ENCODE peak calls at places on chromosomes 13 and 19, in five cellular contexts. Y is psoas muscle, T is GM23338, R is left ventricle myocardium inferior, K is IMR-90. W is an unnamed sample.
A peak's percentile ranks its signal among the peaks of the same experiment; 100 is the strongest.

GRCh38 chr19:42443944-42444398 is 1.2 kb upstream of the CXCL17 start:
- DNase-seq in K (no peak), T (no peak), Y (no peak), R (no peak), W (no peak)

GRCh38 chr19:21698215-21698614 is 69.2 kb downstream of the ZNF100 start:
- DNase-seq in K (peak; percentile 1), T (peak; percentile 74), Y (no peak), R (no peak), W (peak; percentile 62)

GRCh38 chr13:112443191-112444000 is 67.2 kb downstream of the SPACA7 start:
- DNase-seq in Y (peak; percentile 42), T (peak; percentile 69), R (no peak), K (no peak), W (peak; percentile 24)

GRCh38 chr19:14517446-14517839 is 754 bp downstream of the DNAJB1 start:
- DNase-seq in T (no peak), K (peak; percentile 28), Y (no peak), R (no peak), W (peak; percentile 65)

GRCh38 chr13:110409581-110409992 is 102.5 kb downstream of the COL4A2 start:
- DNase-seq in R (no peak), K (peak; percentile 68), T (no peak), Y (no peak), W (no peak)

GRCh38 chr13:93700115-93700514 is 473.5 kb downstream of the GPC6 start:
- DNase-seq in T (no peak), K (peak; percentile 79), Y (no peak), R (no peak), W (peak; percentile 61)

GRCh38 chr19:42111811-42112210 is 20.4 kb downstream of the POU2F2 start:
- DNase-seq in K (peak; percentile 52), R (no peak), T (no peak), Y (no peak), W (no peak)

GRCh38 chr13:112464720-112465119 is 88.6 kb downstream of the SPACA7 start:
- DNase-seq in R (no peak), K (no peak), T (no peak), Y (no peak), W (no peak)

GRCh38 chr13:57627663-57628062 is 3.9 kb upstream of the PCDH17 start:
- DNase-seq in Y (no peak), R (no peak), T (peak; percentile 51), K (peak; percentile 2), W (peak; percentile 35)

GRCh38 chr19:8484331-8484894 is 18.0 kb downstream of the PRAM1 start:
- DNase-seq in Y (peak; percentile 62), T (no peak), R (peak; percentile 46), K (no peak), W (no peak)

GRCh38 chr13:94558721-94559120 is 37.2 kb downstream of the TGDS start:
- DNase-seq in K (no peak), T (peak; percentile 29), Y (no peak), R (no peak), W (no peak)

GRCh38 chr13:95714142-95714832 is 37.3 kb downstream of the DNAJC3 start:
- DNase-seq in T (no peak), R (no peak), K (peak; percentile 89), Y (no peak), W (peak; percentile 62)

GRCh38 chr19:39870171-39870971 is 24.2 kb upstream of the FBL start:
- DNase-seq in K (no peak), Y (no peak), T (peak; percentile 91), R (no peak), W (no peak)

GRCh38 chr19:54208784-54209057 is 8.1 kb downstream of the RPS9 start:
- DNase-seq in K (no peak), Y (no peak), R (no peak), T (peak; percentile 38), W (no peak)

GRCh38 chr13:29546662-29547061 is 48.8 kb downstream of the SLC7A1 start:
- DNase-seq in K (no peak), Y (no peak), T (no peak), R (no peak), W (no peak)

GRCh38 chr19:18607222-18608101 is 863 bp upstream of the CRLF1 start:
- DNase-seq in Y (peak; percentile 72), K (no peak), R (no peak), T (peak; percentile 65), W (peak; percentile 21)

GRCh38 chr19:35264281-35265125 is 4.3 kb upstream of the USF2 start:
- DNase-seq in K (no peak), Y (peak; percentile 50), R (no peak), T (no peak), W (no peak)

GRCh38 chr13:24261566-24261965 is 47.8 kb upstream of the C1QTNF9 start:
- DNase-seq in K (no peak), T (no peak), Y (no peak), R (no peak), W (no peak)

GRCh38 chr19:34662919-34663318 is 14.0 kb downstream of the SCGB2B2 start:
- DNase-seq in K (no peak), Y (no peak), R (no peak), T (peak; percentile 90), W (peak; percentile 45)

GRCh38 chr13:40910324-40911050 is 108.6 kb downstream of the ELF1 start:
- DNase-seq in Y (no peak), R (no peak), T (no peak), K (peak; percentile 55), W (peak; percentile 26)

GRCh38 chr19:27773318-27774094 is 1439.4 kb downstream of the UQCRFS1 start:
- DNase-seq in Y (no peak), R (no peak), T (no peak), K (no peak), W (no peak)

GRCh38 chr19:3370728-3371591 is 4.6 kb downstream of the NFIC start:
- DNase-seq in K (no peak), R (no peak), Y (peak; percentile 56), T (no peak), W (no peak)
- H3K4me3 ChIP-seq in K (no peak overlapping the region), R (peak overlapping the region; percentile 89), Y (peak overlapping the region; percentile 85), T (peak overlapping the region; percentile 52), W (peak overlapping the region; percentile 93)

GRCh38 chr19:45099465-45100201 is 6.7 kb downstream of the PPP1R37 start:
- DNase-seq in T (no peak), K (peak; percentile 46), Y (peak; percentile 70), R (no peak), W (no peak)

GRCh38 chr19:45101796-45102195 is 8.8 kb downstream of the PPP1R37 start:
- DNase-seq in Y (no peak), T (no peak), R (no peak), K (no peak), W (no peak)

GRCh38 chr19:45098521-45099464 is 5.8 kb downstream of the PPP1R37 start:
- DNase-seq in R (peak; percentile 45), K (peak; percentile 45), T (no peak), Y (peak; percentile 74), W (no peak)

GRCh38 chr19:45100797-45101196 is 7.8 kb downstream of the PPP1R37 start:
- DNase-seq in Y (no peak), K (peak; percentile 69), T (no peak), R (no peak), W (no peak)

DNA sequence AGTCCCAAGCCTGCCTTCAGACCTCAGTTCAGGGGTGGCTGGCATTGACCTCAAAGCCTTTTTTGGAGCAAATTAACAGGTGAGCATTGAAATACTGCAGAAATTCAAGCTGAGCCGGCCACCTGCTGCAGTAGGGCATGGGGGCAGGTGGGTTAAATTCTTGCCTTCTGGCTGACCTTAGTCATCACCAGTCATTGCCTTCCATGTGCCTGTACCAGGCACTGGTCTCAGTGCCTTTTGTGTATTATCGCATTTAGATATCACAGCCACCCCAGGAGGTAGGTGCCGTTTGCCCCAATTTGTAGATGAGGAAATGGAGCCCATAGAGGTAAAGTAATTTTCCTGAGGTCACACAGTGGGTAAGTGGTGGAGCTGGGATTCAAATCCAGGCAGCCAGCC is 7.2 kb downstream of the PPP1R37 start:
- DNase-seq in K (no peak), Y (no peak), T (no peak), R (no peak), W (no peak)
- H3K4me1 ChIP-seq in K (peaks cover 39% of the 10 kb centered on the region), Y (peaks cover 95% of the 10 kb centered on the region), T (peaks cover 17% of the 10 kb centered on the region), R (peaks cover 95% of the 10 kb centered on the region), W (peaks cover 43% of the 10 kb centered on the region)

GRCh38 chr19:49929121-49929610 is at the start of the genes ATF5 and NUP62:
- DNase-seq in Y (peak; percentile 95), R (peak; percentile 90), K (peak; percentile 75), T (peak; percentile 85), W (peak; percentile 92)

GRCh38 chr19:49926520-49926919 is 2.5 kb upstream of the ATF5 start:
- DNase-seq in Y (no peak), T (no peak), R (no peak), K (no peak), W (no peak)

GRCh38 chr19:49929611-49930482 is 543 bp upstream of the NUP62 start:
- DNase-seq in R (peak; percentile 90), K (peak; percentile 97), Y (peak; percentile 95), T (peak; percentile 98), W (peak; percentile 98)

GRCh38 chr19:49925486-49925885 is 3.5 kb upstream of the ATF5 start:
- DNase-seq in K (no peak), Y (no peak), R (no peak), T (no peak), W (no peak)

DNA sequence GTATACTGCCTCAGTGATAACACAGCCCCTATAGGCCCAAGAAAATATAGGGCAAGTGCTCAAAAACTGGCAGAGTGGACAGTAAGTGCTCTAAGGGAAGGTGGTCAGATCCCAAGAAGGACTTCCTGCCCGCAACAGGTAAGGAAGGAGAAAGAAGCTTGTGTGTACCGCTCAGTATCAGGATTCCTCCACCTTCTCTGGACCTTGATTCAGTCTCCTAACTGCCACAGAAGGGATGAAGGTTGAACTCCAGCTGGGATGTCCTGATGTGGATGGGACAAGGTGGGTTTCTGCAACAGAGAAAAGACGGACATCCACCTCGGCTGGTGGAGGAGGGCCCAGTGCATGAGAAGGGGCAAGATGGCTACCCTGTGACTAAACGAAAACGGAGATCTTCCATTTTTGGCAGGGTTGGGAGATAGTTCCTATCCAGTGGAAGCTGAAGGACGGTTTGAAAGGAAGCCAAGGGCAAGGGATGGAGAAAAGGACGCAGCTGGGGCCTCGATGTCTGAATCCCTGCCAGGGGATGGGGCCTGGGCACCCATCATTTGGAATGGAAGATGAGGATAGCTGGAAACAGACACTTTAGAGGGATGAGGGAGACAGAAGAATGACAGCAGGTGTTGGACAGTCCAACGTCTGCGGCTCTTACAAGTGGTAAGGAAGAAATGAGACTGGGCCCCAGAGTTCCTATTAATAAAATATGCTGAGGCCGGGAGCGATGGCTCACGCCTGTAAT is 1.3 kb upstream of the ATF5 start:
- DNase-seq in T (no peak), K (no peak), R (no peak), Y (no peak), W (no peak)
- H3K4me3 ChIP-seq in T (peak overlapping the region; percentile 99), K (no peak overlapping the region), R (peak overlapping the region; percentile 100), Y (peak overlapping the region; percentile 98), W (peak overlapping the region; percentile 29)

GRCh38 chr13:113848020-113848419 is 15.9 kb downstream of the GAS6 start:
- DNase-seq in Y (no peak), R (no peak), K (no peak), T (no peak), W (no peak)

GRCh38 chr13:113848431-113849260 is 15.2 kb downstream of the GAS6 start:
- DNase-seq in K (no peak), Y (peak; percentile 34), T (no peak), R (no peak), W (no peak)

GRCh38 chr13:113845723-113846638 is 17.9 kb downstream of the GAS6 start:
- DNase-seq in R (no peak), Y (no peak), T (no peak), K (no peak), W (no peak)

GRCh38 chr13:113845055-113845454 is 18.8 kb downstream of the GAS6 start:
- DNase-seq in T (no peak), K (no peak), R (peak; percentile 8), Y (peak; percentile 36), W (no peak)

GRCh38 chr13:113846639-113847318 is 17.1 kb downstream of the GAS6 start:
- DNase-seq in R (no peak), Y (peak; percentile 48), K (no peak), T (no peak), W (no peak)
- H3K4me1 ChIP-seq in R (peaks cover 96% of the 10 kb centered on the region), Y (peaks cover 33% of the 10 kb centered on the region), K (peaks cover 24% of the 10 kb centered on the region), T (peaks cover 3% of the 10 kb centered on the region), W (peaks cover 4% of the 10 kb centered on the region)